ENCODE peak calls at places on chromosomes 6 and 20, in seven cellular contexts. Z is AG10803; S is heart left ventricle; R is CD8-positive, alpha-beta T cell; Q is endodermal cell; F is GM20000; I is fibroblast of mammary gland. C is an unnamed sample.

GRCh38 chr20:53981752-53982437 is 88.5 kb downstream of the BCAS1 start:
- DNase-seq in Z (no peak), S (no peak), R (no peak), Q (no peak), F (no peak), I (peak; percentile 65), C (no peak)

GRCh38 chr6:155328539-155329459 is 14.5 kb upstream of the TFB1M start:
- DNase-seq in Z (no peak), S (no peak), R (no peak), Q (peak; percentile 78), F (no peak), I (no peak), C (no peak)

GRCh38 chr6:144335914-144336313 is 50.8 kb downstream of the UTRN start:
- DNase-seq in Z (no peak), S (no peak), R (no peak), Q (no peak), F (no peak), I (no peak), C (peak; percentile 67)

GRCh38 chr6:131053546-131054240 is 9.4 kb downstream of the EPB41L2 start:
- DNase-seq in Z (no peak), S (no peak), R (no peak), Q (no peak), F (no peak), I (no peak), C (no peak)

GRCh38 chr20:64116016-64116415 is 8.7 kb upstream of the NPBWR2 start:
- DNase-seq in Z (no peak), S (peak; percentile 12), R (no peak), Q (no peak), F (no peak), I (no peak), C (no peak)

GRCh38 chr20:21396045-21396893 is 1.1 kb downstream of the NKX2-4 start:
- DNase-seq in Z (no peak), S (peak; percentile 17), R (no peak), Q (peak; percentile 82), F (peak; percentile 51), I (no peak), C (no peak)

GRCh38 chr6:21741221-21742109 is 147.9 kb downstream of the SOX4 start:
- DNase-seq in Z (no peak), S (no peak), R (no peak), Q (no peak), F (no peak), I (no peak), C (no peak)

GRCh38 chr6:112781236-112781635 is 434.1 kb downstream of the RFPL4B start:
- DNase-seq in Z (peak; percentile 37), S (no peak), R (no peak), Q (no peak), F (no peak), I (peak; percentile 33), C (peak; percentile 3)

GRCh38 chr6:72715119-72715518 is 93.3 kb downstream of the KCNQ5 start:
- DNase-seq in Z (no peak), S (no peak), R (no peak), Q (no peak), F (no peak), I (no peak), C (no peak)

GRCh38 chr6:156935000-156935399 is 157.8 kb downstream of the ARID1B start:
- DNase-seq in Z (no peak), S (no peak), R (no peak), Q (no peak), F (no peak), I (no peak), C (no peak)

GRCh38 chr6:42915737-42916136 is at the start of gene PTCRA:
- DNase-seq in Z (no peak), S (no peak), R (no peak), Q (no peak), F (peak; percentile 56), I (no peak), C (peak; percentile 32)

GRCh38 chr6:155499574-155499973 is 43.9 kb upstream of the NOX3 start:
- DNase-seq in Z (no peak), S (no peak), R (no peak), Q (no peak), F (no peak), I (no peak), C (no peak)

GRCh38 chr20:17610566-17611289 is 40.9 kb downstream of the DSTN start:
- DNase-seq in Z (peak; percentile 18), S (no peak), R (peak; percentile 60), Q (peak; percentile 59), F (peak; percentile 20), I (no peak), C (no peak)

GRCh38 chr6:9039258-9039657 is 603.9 kb upstream of the SLC35B3 start:
- DNase-seq in Z (no peak), S (no peak), R (no peak), Q (no peak), F (no peak), I (no peak), C (no peak)

GRCh38 chr6:82410151-82410621 is 46.6 kb downstream of the TPBG start:
- DNase-seq in Z (peak; percentile 20), S (no peak), R (no peak), Q (no peak), F (no peak), I (peak; percentile 99), C (no peak)

DNA sequence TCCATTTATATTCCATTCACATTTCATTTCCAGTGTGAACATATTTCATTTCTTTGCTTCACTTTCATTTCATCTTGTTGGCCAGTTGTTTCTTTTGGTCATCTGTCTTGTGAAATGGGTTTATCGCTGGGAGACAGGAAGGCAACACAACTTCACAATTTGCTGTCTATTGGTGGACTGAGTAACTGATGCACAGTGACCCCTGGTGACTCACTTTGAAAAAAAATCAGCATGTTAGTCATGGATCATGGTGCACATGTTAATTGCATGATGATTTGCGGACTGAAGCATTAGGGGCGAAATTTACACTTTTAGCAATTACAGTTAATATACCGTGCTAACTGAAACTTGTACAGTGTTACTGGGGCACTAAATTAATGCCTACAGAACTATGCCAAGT is 37.1 kb downstream of the SLC24A3 start:
- DNase-seq in Z (no peak), S (no peak), R (no peak), Q (no peak), F (no peak), I (peak; percentile 62), C (peak; percentile 18)
- TF ChIP-seq CTCF in Z (no peak), S (no peak), R (no peak), Q (peak; percentile 45), F (no peak), I (no peak), C (peak; percentile 12)

GRCh38 chr20:35561671-35562070 is 19.8 kb downstream of the ERGIC3 start:
- DNase-seq in Z (no peak), S (no peak), R (no peak), Q (peak; percentile 71), F (no peak), I (no peak), C (no peak)
- TF ChIP-seq CTCF in Z (no peak), S (no peak), R (no peak), Q (no peak), F (no peak), I (no peak), C (no peak)

DNA sequence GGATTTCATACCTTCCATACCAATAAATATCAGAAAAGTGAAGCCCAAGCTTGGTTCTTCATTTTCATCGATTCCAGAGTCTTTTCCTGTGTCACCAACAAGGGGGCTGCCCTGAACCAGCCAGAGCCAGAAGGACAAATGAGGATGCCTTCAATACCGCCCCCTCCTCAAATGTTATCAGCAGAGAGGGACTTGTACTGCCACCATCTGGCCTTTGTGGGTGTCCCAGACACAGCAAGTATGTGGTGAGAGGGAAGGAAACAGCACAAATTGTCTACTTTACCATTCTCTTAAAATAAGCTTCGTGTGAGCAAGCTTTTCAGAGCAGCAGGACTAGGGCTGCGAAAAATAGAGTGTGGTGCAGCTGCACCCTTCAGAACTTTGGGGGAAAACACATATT is 165.3 kb downstream of the SOBP start:
- DNase-seq in Z (no peak), S (no peak), R (no peak), Q (peak; percentile 80), F (no peak), I (no peak), C (no peak)
- TF ChIP-seq CTCF in Z (no peak), S (peak; percentile 27), R (no peak), Q (peak; percentile 83), F (no peak), I (peak; percentile 35), C (peak; percentile 16)

GRCh38 chr6:5175195-5175594 is 85.6 kb downstream of the LYRM4 start:
- DNase-seq in Z (no peak), S (no peak), R (no peak), Q (peak; percentile 91), F (peak; percentile 25), I (peak; percentile 10), C (peak; percentile 62)
- TF ChIP-seq CTCF in Z (peak; percentile 15), S (peak; percentile 22), R (no peak), Q (peak; percentile 92), F (peak; percentile 63), I (peak; percentile 41), C (peak; percentile 78)

GRCh38 chr6:33114428-33114827 is 38.6 kb downstream of the HLA-DPB1 start:
- DNase-seq in Z (no peak), S (no peak), R (no peak), Q (no peak), F (no peak), I (no peak), C (no peak)
- TF ChIP-seq CTCF in Z (no peak), S (no peak), R (no peak), Q (no peak), F (no peak), I (no peak), C (no peak)

DNA sequence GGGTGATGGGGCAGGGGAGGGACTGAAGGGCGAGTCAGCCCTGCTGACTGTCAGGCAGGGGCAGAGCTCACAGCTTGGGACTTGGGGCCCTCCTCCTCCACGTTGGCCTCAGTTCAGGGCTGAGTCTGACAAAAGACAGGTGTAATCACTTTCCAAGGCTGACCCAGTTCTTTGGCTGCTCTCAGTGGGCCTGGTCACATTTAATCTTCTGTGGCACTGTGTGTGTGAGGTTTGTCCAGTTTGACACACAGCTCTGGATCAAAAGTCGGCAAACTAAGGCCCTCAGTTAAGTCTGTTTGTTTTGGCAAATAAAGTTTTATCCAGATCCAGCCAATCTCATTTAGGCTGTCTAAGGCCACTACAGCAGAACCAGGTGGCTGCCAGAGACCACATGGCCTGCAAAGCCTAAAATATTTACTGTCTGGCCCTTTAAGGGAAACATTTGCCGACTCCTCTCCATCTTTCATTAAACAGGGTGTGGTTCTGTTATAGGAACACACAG is 5.1 kb upstream of the MAP1LC3A start:
- DNase-seq in Z (no peak), S (no peak), R (no peak), Q (no peak), F (no peak), I (no peak), C (no peak)
- TF ChIP-seq CTCF in Z (no peak), S (no peak), R (no peak), Q (no peak), F (no peak), I (no peak), C (no peak)

DNA sequence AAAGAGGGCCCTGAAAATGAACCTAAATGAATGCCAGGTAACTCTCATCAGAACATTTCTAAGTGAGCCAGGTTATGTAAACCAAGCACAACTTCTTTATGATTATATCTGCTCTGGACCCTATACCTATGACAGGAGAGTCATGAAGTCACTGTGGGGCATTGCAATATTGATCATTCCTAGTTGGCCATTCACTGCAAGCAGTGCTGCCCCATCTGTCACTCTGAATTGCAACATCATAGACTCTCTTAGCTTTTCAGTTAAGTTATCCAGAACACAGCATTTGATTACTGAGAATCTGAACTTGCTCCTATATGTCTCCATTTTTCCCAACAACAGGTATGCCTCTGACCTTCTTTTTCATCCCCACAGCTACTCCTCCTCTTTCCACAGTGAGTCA is 3.3 kb downstream of the COL21A1 start:
- DNase-seq in Z (no peak), S (no peak), R (no peak), Q (no peak), F (no peak), I (no peak), C (no peak)
- TF ChIP-seq CTCF in Z (no peak), S (no peak), R (no peak), Q (no peak), F (no peak), I (no peak), C (no peak)